ENCODE peak calls at places on chromosomes 12 and 14, in six cellular contexts. B, T, Y, X, S and V are unnamed samples.

GRCh38 chr14:54312166-54312801 is 84.5 kb upstream of the CDKN3 start:
- DNase-seq in B (no peak), T (peak; percentile 16), Y (peak; percentile 98), X (no peak), S (no peak), V (peak; percentile 64)

GRCh38 chr14:84988391-84988790 is 541.6 kb upstream of the FLRT2 start:
- DNase-seq in B (no peak), T (no peak), Y (no peak), X (no peak), S (no peak), V (no peak)

GRCh38 chr14:35818346-35819115 is 7.6 kb upstream of the BRMS1L start:
- DNase-seq in B (no peak), T (peak; percentile 34), Y (peak; percentile 68), X (peak; percentile 60), S (no peak), V (no peak)

GRCh38 chr12:120536064-120536791 is 2.1 kb downstream of the RNF10 start:
- DNase-seq in B (no peak), T (no peak), Y (no peak), X (no peak), S (no peak), V (no peak)

GRCh38 chr12:69884386-69884785 is 59.4 kb downstream of the MYRFL start:
- DNase-seq in B (no peak), T (no peak), Y (no peak), X (no peak), S (no peak), V (no peak)

GRCh38 chr14:68655961-68656360 is 136.9 kb downstream of the ZFP36L1 start:
- DNase-seq in B (no peak), T (peak; percentile 12), Y (no peak), X (peak; percentile 31), S (no peak), V (peak; percentile 50)

GRCh38 chr14:86363576-86363975 is 833.6 kb downstream of the FLRT2 start:
- DNase-seq in B (no peak), T (no peak), Y (no peak), X (no peak), S (no peak), V (no peak)

GRCh38 chr14:77203611-77204456 is 22.2 kb downstream of the TMEM63C start:
- DNase-seq in B (no peak), T (no peak), Y (no peak), X (no peak), S (no peak), V (no peak)

GRCh38 chr12:108367436-108367835 is 28.3 kb upstream of the CMKLR1 start:
- DNase-seq in B (no peak), T (no peak), Y (peak; percentile 36), X (no peak), S (no peak), V (no peak)

GRCh38 chr14:95463173-95463901 is 53.1 kb downstream of the SYNE3 start:
- DNase-seq in B (no peak), T (no peak), Y (no peak), X (no peak), S (no peak), V (no peak)

GRCh38 chr12:102702447-102703114 is 214.5 kb downstream of the PAH start:
- DNase-seq in B (peak; percentile 1), T (peak; percentile 45), Y (peak; percentile 74), X (peak; percentile 65), S (no peak), V (peak; percentile 51)

GRCh38 chr14:95516554-95517209 is at the start of gene SYNE3:
- DNase-seq in B (no peak), T (peak; percentile 43), Y (peak; percentile 72), X (peak; percentile 74), S (peak; percentile 59), V (peak; percentile 76)

GRCh38 chr12:50017047-50017446 is 8.2 kb downstream of the RACGAP1 start:
- DNase-seq in B (no peak), T (peak; percentile 30), Y (peak; percentile 85), X (no peak), S (no peak), V (no peak)

GRCh38 chr12:100593490-100593889 is 20.0 kb downstream of the GAS2L3 start:
- DNase-seq in B (no peak), T (no peak), Y (no peak), X (no peak), S (no peak), V (no peak)

GRCh38 chr12:14961466-14962155 is at the start of gene ARHGDIB:
- DNase-seq in B (peak; percentile 68), T (no peak), Y (peak; percentile 48), X (no peak), S (no peak), V (no peak)

GRCh38 chr14:62691613-62692489 is 353.4 kb downstream of the KCNH5 start:
- DNase-seq in B (no peak), T (peak; percentile 98), Y (peak; percentile 75), X (peak; percentile 37), S (no peak), V (peak; percentile 82)